ENCODE peak calls at places on chromosomes 2 and 18, in six cellular contexts. U is cardiac fibroblast, R is lower lobe of right lung, S is endodermal cell, E is omental fat pad, N is IMR-90. C is an unnamed sample.
A peak's percentile ranks its signal among the peaks of the same experiment; 100 is the strongest.

GRCh38 chr18:44799422-44800421 is 119.0 kb downstream of the SETBP1 start:
- DNase-seq in U (no peak), R (no peak), S (peak; percentile 55), E (no peak), N (no peak), C (no peak)

GRCh38 chr2:120005834-120006521 is 6.9 kb upstream of the EPB41L5 start:
- DNase-seq in U (no peak), R (no peak), S (no peak), E (no peak), N (no peak), C (no peak)

GRCh38 chr2:25076749-25077148 is 34.9 kb downstream of the EFR3B start:
- DNase-seq in U (no peak), R (no peak), S (no peak), E (no peak), N (no peak), C (peak; percentile 25)

GRCh38 chr2:8515864-8516533 is 165.9 kb upstream of the ID2 start:
- DNase-seq in U (no peak), R (no peak), S (no peak), E (no peak), N (no peak), C (no peak)

GRCh38 chr2:230765611-230766300 is 53.1 kb downstream of the CAB39 start:
- DNase-seq in U (peak; percentile 65), R (no peak), S (no peak), E (no peak), N (no peak), C (no peak)

GRCh38 chr2:142217804-142218203 is 87.0 kb upstream of the LRP1B start:
- DNase-seq in U (no peak), R (no peak), S (no peak), E (no peak), N (peak; percentile 0), C (no peak)

GRCh38 chr2:190088917-190089316 is 26.4 kb upstream of the MSTN start:
- DNase-seq in U (peak; percentile 82), R (no peak), S (peak; percentile 68), E (no peak), N (peak; percentile 71), C (peak; percentile 63)

GRCh38 chr2:167438206-167438605 is 549.9 kb downstream of the XIRP2 start:
- DNase-seq in U (peak; percentile 5), R (no peak), S (no peak), E (no peak), N (peak; percentile 67), C (no peak)

GRCh38 chr2:117536139-117536538 is 278.4 kb upstream of the DDX18 start:
- DNase-seq in U (no peak), R (no peak), S (peak; percentile 57), E (no peak), N (no peak), C (no peak)

GRCh38 chr2:230956827-230957755 is 32.0 kb upstream of the GPR55 start:
- DNase-seq in U (peak; percentile 18), R (no peak), S (peak; percentile 85), E (no peak), N (peak; percentile 49), C (peak; percentile 34)

GRCh38 chr2:121036226-121036692 is 248.7 kb downstream of the TFCP2L1 start:
- DNase-seq in U (no peak), R (no peak), S (peak; percentile 40), E (no peak), N (no peak), C (no peak)

GRCh38 chr2:196274387-196274809 is 103.0 kb upstream of the STK17B start:
- DNase-seq in U (peak; percentile 58), R (no peak), S (no peak), E (no peak), N (peak; percentile 56), C (peak; percentile 55)

GRCh38 chr18:13447621-13448020 is 229.1 kb downstream of the LDLRAD4 start:
- DNase-seq in U (peak; percentile 34), R (no peak), S (peak; percentile 65), E (no peak), N (peak; percentile 48), C (peak; percentile 95)

GRCh38 chr2:211407076-211407475 is 850.7 kb downstream of the CPS1 start:
- DNase-seq in U (no peak), R (no peak), S (no peak), E (no peak), N (no peak), C (no peak)

DNA sequence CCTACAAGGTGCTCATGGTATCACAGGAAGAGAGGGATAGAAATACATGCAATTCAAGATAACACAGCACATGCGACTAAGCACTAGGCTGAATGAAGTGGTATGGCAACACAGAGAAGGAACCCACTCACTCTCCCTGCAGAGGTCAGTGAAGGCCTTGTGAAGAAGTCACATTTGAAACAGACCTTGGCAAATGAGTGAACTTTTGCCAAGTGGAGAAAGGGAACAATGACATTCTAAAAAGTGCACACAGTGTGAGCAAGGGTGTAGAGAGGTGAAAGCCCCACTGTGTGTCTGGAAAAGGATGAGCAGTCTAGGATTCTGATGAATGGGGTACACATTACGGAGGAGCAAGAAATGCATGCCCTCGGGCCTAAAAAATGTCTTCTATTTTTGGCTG is 23.3 kb downstream of the KLF7 start:
- DNase-seq in U (peak; percentile 48), R (no peak), S (no peak), E (no peak), N (no peak), C (peak; percentile 30)
- TF ChIP-seq CTCF in U (no peak), R (peak; percentile 13), S (peak; percentile 58), E (no peak), N (no peak), C (peak; percentile 20)

GRCh38 chr18:3016584-3017292 is 3.8 kb upstream of the LPIN2 start:
- DNase-seq in U (no peak), R (no peak), S (peak; percentile 10), E (no peak), N (no peak), C (no peak)
- TF ChIP-seq CTCF in U (no peak), R (no peak), S (no peak), E (no peak), N (no peak), C (no peak)

GRCh38 chr2:77434880-77435279 is 87.3 kb downstream of the LRRTM4 start:
- DNase-seq in U (no peak), R (no peak), S (no peak), E (no peak), N (no peak), C (no peak)
- TF ChIP-seq CTCF in U (no peak), R (no peak), S (peak; percentile 79), E (no peak), N (no peak), C (no peak)

GRCh38 chr2:186460465-186460864 is 25.6 kb upstream of the ZC3H15 start:
- DNase-seq in U (peak; percentile 35), R (no peak), S (no peak), E (no peak), N (peak; percentile 32), C (peak; percentile 24)
- TF ChIP-seq CTCF in U (peak; percentile 34), R (peak; percentile 23), S (peak; percentile 70), E (no peak), N (peak; percentile 41), C (peak; percentile 45)

GRCh38 chr2:83516503-83516902 is 942.6 kb downstream of the SUCLG1 start:
- DNase-seq in U (no peak), R (no peak), S (peak; percentile 61), E (no peak), N (no peak), C (no peak)
- TF ChIP-seq CTCF in U (no peak), R (no peak), S (peak; percentile 70), E (no peak), N (no peak), C (no peak)

DNA sequence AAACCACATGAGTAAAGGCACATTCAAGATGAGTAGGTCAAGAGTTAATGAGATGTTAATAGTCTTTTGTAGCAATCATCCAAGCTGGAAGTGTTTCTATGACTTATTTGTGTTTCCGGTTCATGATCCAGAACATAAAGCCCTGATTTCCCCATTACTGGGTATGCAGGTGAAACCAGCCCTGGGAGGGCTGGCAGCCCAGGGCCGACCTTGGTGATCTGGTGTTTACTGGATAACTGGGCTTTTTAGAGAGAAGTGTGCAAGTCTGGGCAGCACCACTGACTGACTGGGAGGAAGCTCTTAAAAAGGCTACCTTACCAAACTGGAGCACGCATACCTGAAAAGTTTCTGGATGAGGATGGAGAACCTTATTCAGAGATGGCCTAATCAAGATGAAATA is 431.6 kb upstream of the VRK2 start:
- DNase-seq in U (no peak), R (no peak), S (no peak), E (no peak), N (no peak), C (no peak)
- TF ChIP-seq CTCF in U (no peak), R (no peak), S (no peak), E (no peak), N (no peak), C (no peak)

DNA sequence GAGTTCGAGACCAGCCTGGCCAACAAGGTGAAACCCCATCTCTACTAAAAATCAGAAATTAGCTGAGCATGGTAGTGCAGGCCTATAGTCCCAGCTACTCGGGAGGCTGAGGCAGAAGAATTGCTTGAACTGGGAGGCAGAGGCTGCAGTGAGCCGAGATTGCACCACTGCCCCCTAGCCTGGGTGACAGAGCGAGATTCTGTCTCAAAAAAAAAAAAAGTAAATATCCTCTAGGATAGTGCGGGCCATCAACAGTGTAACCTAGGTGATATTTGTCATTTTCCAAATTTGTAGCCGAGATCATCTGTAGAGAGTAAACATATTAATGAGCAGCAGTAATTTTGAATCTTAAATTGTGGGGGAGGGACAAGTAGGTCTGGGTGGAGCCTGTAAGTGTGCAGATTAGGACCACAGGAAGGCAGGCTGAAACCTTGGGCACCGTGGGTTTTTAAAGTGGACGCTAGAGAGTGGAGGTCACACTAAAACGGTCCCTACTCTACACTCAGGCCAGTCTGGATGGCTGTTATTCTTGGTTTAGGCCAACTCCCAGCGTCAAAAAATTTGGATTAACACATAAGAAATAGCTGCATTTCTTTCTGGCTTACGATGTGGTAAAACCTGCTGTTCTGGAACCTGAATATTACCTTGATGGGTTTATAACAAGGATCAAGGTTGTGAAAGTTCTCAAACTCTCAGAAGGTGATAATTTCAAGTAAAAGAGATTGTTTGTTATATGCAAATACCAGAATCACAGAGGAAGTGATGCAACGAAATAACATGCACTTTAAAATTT is 22.7 kb upstream of the TET3 start:
- DNase-seq in U (no peak), R (no peak), S (peak; percentile 53), E (no peak), N (no peak), C (no peak)
- TF ChIP-seq CTCF in U (no peak), R (no peak), S (peak; percentile 43), E (no peak), N (no peak), C (no peak)

DNA sequence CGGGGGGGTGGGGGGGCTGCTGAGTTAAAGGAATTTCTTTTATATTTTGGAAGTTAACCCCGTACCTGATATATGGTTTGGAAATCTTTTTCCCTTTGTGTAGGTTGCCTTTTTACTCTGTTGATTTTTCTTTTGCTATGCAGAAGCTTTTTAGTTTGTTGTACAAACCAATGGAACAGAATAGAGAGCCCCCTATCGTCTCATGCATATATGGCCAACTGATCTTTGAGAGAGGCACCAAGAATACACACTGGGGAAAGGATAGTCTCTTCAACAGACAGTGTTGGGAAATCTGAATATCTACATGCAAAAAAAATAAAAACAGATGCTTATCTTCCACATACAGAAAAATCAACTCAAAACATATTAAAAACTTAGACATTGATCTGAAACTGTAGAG is 647.8 kb upstream of the KLHL29 start:
- DNase-seq in U (no peak), R (no peak), S (no peak), E (no peak), N (no peak), C (no peak)
- TF ChIP-seq CTCF in U (no peak), R (no peak), S (peak; percentile 69), E (no peak), N (no peak), C (no peak)

C was measured in AG10803.